ENCODE peak calls at places on chromosomes 2 and 18, in four cellular contexts. C is Right ventricle myocardium inferior, X is dorsolateral prefrontal cortex, R is MG63. W is an unnamed sample.

GRCh38 chr18:80202264-80202998 is 44.9 kb downstream of the PARD6G start:
- DNase-seq in X (no peak), C (no peak), R (no peak), W (no peak)

GRCh38 chr2:220033546-220033945 is 406.1 kb downstream of the SLC4A3 start:
- DNase-seq in C (no peak), X (no peak), R (no peak), W (no peak)

GRCh38 chr2:30663321-30663720 is 143.9 kb downstream of the CAPN13 start:
- DNase-seq in R (no peak), C (no peak), X (no peak), W (no peak)

GRCh38 chr2:2747797-2748301 is 416.8 kb upstream of the MYT1L start:
- DNase-seq in X (no peak), R (no peak), C (no peak), W (no peak)

GRCh38 chr2:61470122-61470951 is 550 bp downstream of the USP34 start:
- DNase-seq in C (peak), R (peak), X (peak), W (peak)

GRCh38 chr2:118292991-118293390 is 204.7 kb downstream of the INSIG2 start:
- DNase-seq in C (no peak), R (no peak), X (no peak), W (no peak)

GRCh38 chr2:191721331-191721730 is 43.4 kb downstream of the NABP1 start:
- DNase-seq in R (no peak), C (no peak), X (no peak), W (no peak)

GRCh38 chr2:161436411-161436810 is 20.3 kb downstream of the TBR1 start:
- DNase-seq in R (peak), X (no peak), C (no peak), W (no peak)

GRCh38 chr2:98016908-98017700 is 21.4 kb upstream of the TMEM131 start:
- DNase-seq in X (no peak), R (no peak), C (no peak), W (peak)

W was measured in left colon.